ENCODE peak calls at places on chromosomes 11 and 22, in six cellular contexts. I is AG10803, Q is cardiac muscle cell, E is psoas muscle, L is dorsolateral prefrontal cortex, Z is WTC11. A is an unnamed sample.
A peak's percentile ranks its signal among the peaks of the same experiment; 100 is the strongest.

GRCh38 chr11:47326198-47326597 is 26.3 kb downstream of the MYBPC3 start:
- DNase-seq in Z (no peak), E (no peak), Q (no peak), I (no peak), L (no peak), A (no peak)

GRCh38 chr11:125075242-125075625 is 12.1 kb downstream of the SLC37A2 start:
- DNase-seq in Z (no peak), Q (no peak), E (no peak), L (no peak), I (no peak), A (no peak)

GRCh38 chr11:830295-831131 is 2.2 kb upstream of the CD151 start:
- DNase-seq in Q (peak; percentile 90), Z (peak; percentile 94), I (peak; percentile 40), E (peak; percentile 79), L (no peak), A (no peak)

GRCh38 chr11:71153005-71153395 is 99.4 kb downstream of the SHANK2 start:
- DNase-seq in L (no peak), I (no peak), Z (peak; percentile 29), E (no peak), Q (no peak), A (no peak)

GRCh38 chr11:63951779-63952536 is 13.2 kb downstream of the NAA40 start:
- DNase-seq in Z (no peak), L (no peak), Q (no peak), I (no peak), E (no peak), A (no peak)

GRCh38 chr11:65301491-65302329 is 13.0 kb upstream of the CDC42EP2 start:
- DNase-seq in E (peak; percentile 57), L (peak; percentile 70), Q (peak; percentile 83), Z (peak; percentile 71), I (no peak), A (no peak)

GRCh38 chr11:33987545-33987944 is 64.0 kb upstream of the CAPRIN1 start:
- DNase-seq in L (no peak), E (no peak), I (no peak), Q (no peak), Z (no peak), A (no peak)

GRCh38 chr11:2799881-2800654 is 85.5 kb downstream of the CDKN1C start:
- DNase-seq in Z (peak; percentile 9), L (peak; percentile 29), E (peak; percentile 4), I (no peak), Q (no peak), A (no peak)

GRCh38 chr11:31397239-31397834 is 27.7 kb downstream of the DNAJC24 start:
- DNase-seq in E (no peak), L (no peak), Q (peak; percentile 34), Z (no peak), I (peak; percentile 13), A (no peak)

GRCh38 chr11:134275188-134275533 is 1.0 kb upstream of the GLB1L3 start:
- DNase-seq in E (no peak), Q (no peak), Z (no peak), I (no peak), L (no peak), A (no peak)

GRCh38 chr11:66371627-66372415 is at the start of gene SLC29A2:
- DNase-seq in Q (peak; percentile 96), Z (peak; percentile 98), L (no peak), E (peak; percentile 75), I (no peak), A (no peak)

GRCh38 chr22:20957118-20957690 is 9.9 kb upstream of the AIFM3 start:
- DNase-seq in I (no peak), Z (peak; percentile 55), E (peak; percentile 27), Q (peak; percentile 35), L (no peak), A (no peak)

GRCh38 chr11:6799402-6799801 is at the start of gene OR6A2:
- DNase-seq in E (no peak), I (no peak), Q (no peak), Z (no peak), L (no peak), A (no peak)

GRCh38 chr11:111413849-111414248 is 34.8 kb upstream of the POU2AF1 start:
- DNase-seq in Q (no peak), I (no peak), L (no peak), Z (no peak), E (no peak), A (no peak)

GRCh38 chr11:124799384-124800225 is 601 bp downstream of the MSANTD2 start:
- DNase-seq in Q (peak; percentile 47), Z (peak; percentile 49), I (peak; percentile 7), E (peak; percentile 35), L (peak; percentile 50), A (peak; percentile 8)

GRCh38 chr22:35410663-35411034 is 10.7 kb downstream of the MCM5 start:
- DNase-seq in I (no peak), Q (no peak), E (no peak), L (no peak), Z (no peak), A (no peak)

GRCh38 chr22:39469681-39470461 is 13.1 kb downstream of the MGAT3 start:
- DNase-seq in Q (peak; percentile 23), Z (no peak), L (peak; percentile 89), E (no peak), I (no peak), A (no peak)

GRCh38 chr11:78065239-78065638 is 1.6 kb downstream of the THRSP start:
- DNase-seq in L (no peak), Q (no peak), Z (no peak), I (no peak), E (no peak), A (no peak)

GRCh38 chr11:74162688-74163467 is 7.9 kb downstream of the C2CD3 start:
- DNase-seq in I (no peak), Z (no peak), E (no peak), L (no peak), Q (no peak), A (no peak)

GRCh38 chr22:37319469-37319868 is 37.2 kb downstream of the CYTH4 start:
- DNase-seq in E (no peak), Q (peak; percentile 14), Z (no peak), I (no peak), L (no peak), A (no peak)

GRCh38 chr22:49961601-49962011 is 1.0 kb downstream of the PIM3 start:
- DNase-seq in Z (peak; percentile 48), I (no peak), E (no peak), L (peak; percentile 43), Q (no peak), A (peak; percentile 35)

GRCh38 chr11:71456831-71457230 is 3.8 kb downstream of the NADSYN1 start:
- DNase-seq in Q (no peak), I (no peak), E (no peak), Z (no peak), L (no peak), A (no peak)

GRCh38 chr11:91703042-91703441 is 521.6 kb upstream of the FAT3 start:
- DNase-seq in L (no peak), I (no peak), Z (no peak), E (no peak), Q (no peak), A (no peak)

GRCh38 chr22:18005201-18005926 is 19.0 kb downstream of the MICAL3 start:
- DNase-seq in L (no peak), Q (no peak), I (no peak), Z (no peak), E (no peak), A (no peak)

GRCh38 chr11:11976476-11977187 is 31.8 kb downstream of the DKK3 start:
- DNase-seq in I (no peak), Z (no peak), E (no peak), L (no peak), Q (no peak), A (no peak)

GRCh38 chr11:19345848-19346681 is 105.3 kb upstream of the E2F8 start:
- DNase-seq in Q (peak; percentile 56), Z (peak; percentile 39), L (no peak), E (peak; percentile 27), I (no peak), A (no peak)

GRCh38 chr11:77753230-77753629 is 67.3 kb downstream of the RSF1 start:
- DNase-seq in I (no peak), Q (no peak), Z (no peak), E (no peak), L (no peak), A (no peak)

GRCh38 chr11:117822031-117822521 is 2.5 kb downstream of the FXYD2 start:
- DNase-seq in L (peak; percentile 62), Q (peak; percentile 45), E (peak; percentile 59), I (no peak), Z (peak; percentile 72), A (no peak)

GRCh38 chr11:118870396-118871343 is 13.0 kb upstream of the CXCR5 start:
- DNase-seq in L (peak; percentile 61), E (no peak), Z (peak; percentile 25), Q (peak; percentile 24), I (peak; percentile 41), A (no peak)

GRCh38 chr22:27756212-27756660 is 45.3 kb downstream of the MN1 start:
- DNase-seq in Z (no peak), L (no peak), Q (no peak), I (no peak), E (no peak), A (no peak)

GRCh38 chr11:36326524-36327419 is 30.7 kb downstream of the PRR5L start:
- DNase-seq in L (no peak), E (no peak), Q (no peak), Z (no peak), I (no peak), A (no peak)

DNA sequence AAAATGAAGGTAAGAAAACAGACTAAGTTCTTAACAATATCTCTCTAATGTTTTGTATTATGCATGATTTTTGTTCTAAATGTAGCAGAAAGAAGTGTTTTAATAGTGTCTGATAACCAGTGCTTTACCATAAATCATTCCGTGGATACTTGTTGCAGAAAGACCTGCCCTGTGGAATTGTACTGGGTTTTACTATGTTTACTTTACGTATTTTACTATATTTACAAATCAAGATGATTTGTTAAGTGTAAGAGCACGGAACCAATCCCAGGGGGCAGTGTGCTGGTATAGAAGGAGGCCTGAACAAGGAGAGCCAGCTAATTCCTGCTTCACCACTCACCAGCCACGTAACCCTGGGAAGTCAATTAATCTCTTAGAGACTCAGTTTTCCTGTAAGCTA is 1.4 kb downstream of the HTR3B start:
- DNase-seq in L (no peak), I (peak; percentile 11), Z (peak; percentile 42), Q (peak; percentile 65), E (no peak), A (no peak)
- TF ChIP-seq CTCF in L (no peak), I (no peak), Z (no peak), Q (peak; percentile 12), E (no peak), A (no peak)

GRCh38 chr22:29994027-29994715 is 86.1 kb upstream of the HORMAD2 start:
- DNase-seq in Z (no peak), L (no peak), I (peak; percentile 71), E (no peak), Q (no peak), A (peak; percentile 92)
- TF ChIP-seq CTCF in Z (no peak), L (no peak), I (no peak), E (no peak), Q (no peak), A (peak; percentile 11)

DNA sequence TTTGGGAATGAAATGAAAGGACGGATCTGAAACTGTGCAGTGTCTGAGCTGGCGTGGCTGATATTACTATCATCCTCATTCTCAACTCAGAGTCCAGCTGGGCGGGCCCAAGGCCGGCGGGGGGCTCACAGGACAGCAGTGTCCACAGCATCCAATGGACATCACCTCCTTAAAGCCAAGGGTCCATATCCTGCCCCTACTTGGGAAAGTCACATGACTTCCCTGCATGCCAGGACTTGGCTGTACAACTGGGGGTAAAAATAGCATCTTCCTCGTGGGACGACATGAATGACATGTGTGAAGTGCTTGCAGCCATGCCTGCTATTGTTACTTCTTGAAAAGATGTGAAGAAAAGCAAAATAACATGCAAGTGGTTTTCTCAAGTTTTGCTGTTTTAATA is 82.3 kb downstream of the TRMU start:
- DNase-seq in L (no peak), Z (no peak), Q (peak; percentile 79), I (no peak), E (no peak), A (no peak)
- TF ChIP-seq CTCF in L (no peak), Z (no peak), Q (no peak), I (no peak), E (no peak), A (no peak)

GRCh38 chr11:45211732-45212131 is 65.3 kb downstream of the PRDM11 start:
- DNase-seq in I (no peak), E (no peak), Z (no peak), Q (no peak), L (no peak), A (no peak)
- TF ChIP-seq CTCF in I (no peak), E (no peak), Z (no peak), Q (no peak), L (no peak), A (no peak)

A was measured in astrocyte.